ENCODE peak calls at places on chromosomes 2 and 18, in eight cellular contexts. C, A, W, E, M, F, Q and T are unnamed samples.

GRCh38 chr2:147649288-147649687 is 195.5 kb upstream of the ACVR2A start:
- DNase-seq in C (no peak), E (no peak), Q (no peak), F (no peak), A (no peak), W (no peak), M (no peak), T (no peak)

GRCh38 chr2:106812377-106812776 is 73.6 kb downstream of the ST6GAL2 start:
- DNase-seq in A (no peak), C (no peak), M (no peak), F (no peak), Q (no peak), E (no peak), W (no peak), T (peak; percentile 9)

GRCh38 chr2:18413794-18414396 is 146.6 kb downstream of the RDH14 start:
- DNase-seq in C (peak; percentile 37), M (no peak), W (peak; percentile 41), A (no peak), E (no peak), Q (peak; percentile 97), F (peak; percentile 89), T (peak; percentile 92)

GRCh38 chr18:65235966-65236634 is 514.7 kb upstream of the CDH7 start:
- DNase-seq in Q (no peak), C (no peak), F (no peak), E (no peak), A (no peak), W (peak; percentile 17), M (no peak), T (no peak)

GRCh38 chr2:144032566-144032965 is 487.4 kb downstream of the ZEB2 start:
- DNase-seq in W (no peak), C (peak; percentile 58), E (no peak), F (peak; percentile 22), Q (peak; percentile 1), M (no peak), A (no peak), T (peak; percentile 35)

GRCh38 chr2:196927318-196928225 is 1.1 kb upstream of the PGAP1 start:
- DNase-seq in M (peak; percentile 34), A (peak; percentile 26), E (no peak), C (peak; percentile 52), F (peak; percentile 70), W (peak; percentile 36), Q (peak; percentile 79), T (peak; percentile 80)

GRCh38 chr2:111653913-111654312 is 230.1 kb downstream of the ANAPC1 start:
- DNase-seq in C (no peak), Q (no peak), M (no peak), F (no peak), W (no peak), A (no peak), E (no peak), T (no peak)

GRCh38 chr2:233247744-233248143 is 3.7 kb upstream of the ATG16L1 start:
- DNase-seq in A (peak; percentile 12), Q (peak; percentile 69), W (peak; percentile 14), C (no peak), F (peak; percentile 36), E (no peak), M (no peak), T (peak; percentile 55)

GRCh38 chr2:241035142-241035817 is 36.9 kb downstream of the SNED1 start:
- DNase-seq in E (no peak), A (no peak), W (no peak), C (no peak), Q (no peak), F (no peak), M (peak; percentile 31), T (no peak)

GRCh38 chr18:35038029-35038428 is 3.2 kb upstream of the MAPRE2 start:
- DNase-seq in M (no peak), Q (no peak), W (no peak), A (no peak), C (no peak), E (no peak), F (no peak), T (no peak)

GRCh38 chr18:49178736-49179135 is 228.0 kb upstream of the SMAD7 start:
- DNase-seq in E (no peak), W (peak; percentile 1), A (peak; percentile 23), C (no peak), M (no peak), F (peak; percentile 33), Q (peak; percentile 58), T (peak; percentile 54)

GRCh38 chr2:215796160-215796559 is 217.2 kb downstream of the MREG start:
- DNase-seq in W (no peak), E (no peak), M (no peak), C (peak; percentile 65), Q (peak; percentile 90), A (no peak), F (peak; percentile 87), T (peak; percentile 81)

GRCh38 chr2:15863089-15863488 is 77.3 kb upstream of the MYCN start:
- DNase-seq in E (no peak), A (no peak), C (no peak), F (no peak), W (no peak), M (no peak), Q (no peak), T (no peak)

GRCh38 chr18:66795011-66795410 is 191.1 kb upstream of the CDH19 start:
- DNase-seq in W (peak; percentile 24), M (no peak), C (no peak), E (no peak), A (no peak), Q (no peak), F (no peak), T (peak; percentile 0)

GRCh38 chr2:150549381-150549780 is 61.9 kb upstream of the RND3 start:
- DNase-seq in F (no peak), W (no peak), Q (no peak), C (no peak), A (no peak), M (no peak), E (no peak), T (peak; percentile 25)

GRCh38 chr18:5958822-5959221 is 63.5 kb upstream of the TMEM200C start:
- DNase-seq in C (no peak), F (no peak), M (no peak), E (no peak), Q (no peak), W (no peak), A (no peak), T (no peak)

GRCh38 chr18:31581498-31582197 is 10.0 kb upstream of the TTR start:
- DNase-seq in E (no peak), A (peak; percentile 16), Q (peak; percentile 61), F (peak; percentile 4), M (no peak), C (peak; percentile 3), W (no peak), T (peak; percentile 45)

GRCh38 chr2:142052220-142052863 is 78.5 kb downstream of the LRP1B start:
- DNase-seq in Q (no peak), C (no peak), E (no peak), W (no peak), M (no peak), F (no peak), A (no peak), T (no peak)

GRCh38 chr2:181673178-181673577 is 7.1 kb downstream of the NEUROD1 start:
- DNase-seq in W (no peak), F (no peak), Q (no peak), E (no peak), M (no peak), C (no peak), A (no peak), T (no peak)

GRCh38 chr2:18373664-18374063 is 186.8 kb downstream of the RDH14 start:
- DNase-seq in E (no peak), Q (no peak), C (no peak), M (no peak), W (no peak), F (peak; percentile 79), A (no peak), T (peak; percentile 92)

GRCh38 chr2:167534443-167534842 is 646.2 kb downstream of the XIRP2 start:
- DNase-seq in C (no peak), E (no peak), Q (no peak), A (no peak), M (no peak), F (peak; percentile 6), W (no peak), T (no peak)

GRCh38 chr2:219556413-219556812 is 12.6 kb downstream of the TMEM198 start:
- DNase-seq in C (no peak), E (no peak), F (no peak), A (no peak), W (no peak), Q (no peak), M (no peak), T (no peak)

GRCh38 chr2:39735648-39736047 is 43.4 kb downstream of the THUMPD2 start:
- DNase-seq in F (peak; percentile 46), C (no peak), A (no peak), M (no peak), Q (peak; percentile 36), E (no peak), W (no peak), T (peak; percentile 36)

GRCh38 chr2:70391988-70392387 is 90.1 kb upstream of the FAM136A start:
- DNase-seq in M (no peak), C (no peak), W (no peak), F (peak; percentile 35), E (no peak), Q (peak; percentile 49), A (no peak), T (peak; percentile 19)

GRCh38 chr2:212692466-212692865 is 153.9 kb upstream of the ERBB4 start:
- DNase-seq in F (no peak), A (no peak), E (no peak), C (no peak), Q (no peak), M (no peak), W (no peak), T (no peak)

GRCh38 chr2:61015971-61016370 is 1.5 kb upstream of the PEX13 start:
- DNase-seq in A (peak; percentile 52), C (no peak), M (no peak), E (no peak), Q (no peak), F (no peak), W (no peak), T (no peak)

GRCh38 chr2:130963849-130964793 is 127.4 kb downstream of the ARHGEF4 start:
- DNase-seq in E (no peak), Q (peak; percentile 46), W (no peak), F (peak; percentile 12), A (no peak), M (no peak), C (no peak), T (no peak)

GRCh38 chr2:201964631-201965206 is 68.9 kb upstream of the FZD7 start:
- DNase-seq in C (no peak), Q (no peak), W (no peak), A (no peak), M (no peak), F (peak; percentile 26), E (no peak), T (no peak)

GRCh38 chr2:26073830-26074229 is 39.9 kb downstream of the RAB10 start:
- DNase-seq in A (no peak), M (no peak), Q (no peak), W (no peak), E (no peak), C (no peak), F (no peak), T (no peak)

GRCh38 chr2:179234658-179235240 is 29.9 kb downstream of the SESTD1 start:
- DNase-seq in Q (no peak), W (no peak), E (no peak), C (no peak), A (no peak), M (no peak), F (no peak), T (no peak)

GRCh38 chr2:46663614-46664013 is 184.2 kb downstream of the TMEM247 start:
- DNase-seq in M (no peak), W (no peak), Q (no peak), A (no peak), F (no peak), E (no peak), C (no peak), T (peak; percentile 59)

GRCh38 chr2:62192811-62193210 is 3.1 kb upstream of the B3GNT2 start:
- DNase-seq in W (no peak), Q (no peak), C (no peak), F (no peak), A (no peak), E (no peak), M (no peak), T (no peak)

GRCh38 chr2:30026091-30027055 is 105.0 kb upstream of the ALK start:
- DNase-seq in E (no peak), Q (peak; percentile 97), W (peak; percentile 33), C (peak; percentile 8), A (peak; percentile 65), M (no peak), F (peak; percentile 77), T (peak; percentile 29)